ENCODE peak calls at places on chromosomes 5 and 9, in five cellular contexts. V is A673, L is left lung, B is BE2C, Z is foreskin keratinocyte. C is an unnamed sample.

GRCh38 chr5:131749138-131749537 is 47.7 kb downstream of the FNIP1 start:
- DNase-seq in L (no peak), V (no peak), B (no peak), Z (peak), C (peak)

GRCh38 chr9:99000480-99001395 is 57.0 kb downstream of the COL15A1 start:
- DNase-seq in B (peak), Z (no peak), V (peak), L (peak), C (peak)

GRCh38 chr5:78799254-78800017 is 150.9 kb upstream of the LHFPL2 start:
- DNase-seq in Z (no peak), L (no peak), V (no peak), B (no peak), C (peak)

GRCh38 chr5:40623480-40624420 is 56.0 kb upstream of the PTGER4 start:
- DNase-seq in L (no peak), B (no peak), V (no peak), Z (no peak), C (no peak)

GRCh38 chr9:90956026-90956810 is 154.6 kb downstream of the SYK start:
- DNase-seq in Z (no peak), V (no peak), L (no peak), B (no peak), C (peak)

GRCh38 chr9:114392749-114393112 is 4.9 kb upstream of the AKNA start:
- DNase-seq in L (no peak), V (no peak), B (no peak), Z (no peak), C (no peak)

GRCh38 chr5:133525048-133525447 is 87.3 kb downstream of the FSTL4 start:
- DNase-seq in V (no peak), B (no peak), L (no peak), Z (no peak), C (no peak)

GRCh38 chr5:153517105-153517700 is 26.7 kb downstream of the GRIA1 start:
- DNase-seq in L (no peak), B (peak), Z (no peak), V (peak), C (no peak)

GRCh38 chr9:28915256-28915930 is 1342.1 kb upstream of the C9orf72 start:
- DNase-seq in Z (peak), B (no peak), V (no peak), L (no peak), C (no peak)

GRCh38 chr5:98570661-98571181 is 202.7 kb upstream of the RGMB start:
- DNase-seq in B (no peak), V (no peak), Z (no peak), L (no peak), C (peak)

GRCh38 chr9:38183994-38184568 is 115.1 kb upstream of the SHB start:
- DNase-seq in L (no peak), B (no peak), Z (no peak), V (peak), C (no peak)

GRCh38 chr5:7650755-7651154 is 200.2 kb downstream of the CFAP90 start:
- DNase-seq in V (no peak), L (no peak), Z (no peak), B (no peak), C (no peak)

GRCh38 chr9:129839324-129840023 is 4.2 kb downstream of the USP20 start:
- DNase-seq in V (no peak), L (no peak), Z (no peak), B (peak), C (no peak)

GRCh38 chr9:16282216-16282615 is 588.3 kb downstream of the BNC2 start:
- DNase-seq in Z (no peak), L (no peak), V (no peak), B (no peak), C (no peak)

GRCh38 chr5:36457511-36458260 is 148.7 kb upstream of the SLC1A3 start:
- DNase-seq in Z (no peak), L (no peak), V (no peak), B (no peak), C (no peak)

GRCh38 chr9:127965953-127966352 is 14.8 kb downstream of the EEIG1 start:
- DNase-seq in Z (no peak), L (no peak), V (no peak), B (peak), C (no peak)

GRCh38 chr9:6552738-6553121 is 92.8 kb downstream of the GLDC start:
- DNase-seq in Z (no peak), L (no peak), B (no peak), V (no peak), C (peak)

GRCh38 chr9:35951736-35952135 is 6.2 kb downstream of the OR2S2 start:
- DNase-seq in L (no peak), V (no peak), Z (peak), B (no peak), C (peak)

GRCh38 chr9:134618823-134619454 is 22.7 kb upstream of the COL5A1 start:
- DNase-seq in Z (no peak), B (peak), V (no peak), L (peak), C (no peak)

GRCh38 chr5:66223637-66224036 is 79.5 kb downstream of the SREK1 start:
- DNase-seq in B (peak), Z (no peak), L (no peak), V (peak), C (no peak)
- TF ChIP-seq CTCF in B (peak), Z (peak), L (no peak), V (peak), C (peak)

DNA sequence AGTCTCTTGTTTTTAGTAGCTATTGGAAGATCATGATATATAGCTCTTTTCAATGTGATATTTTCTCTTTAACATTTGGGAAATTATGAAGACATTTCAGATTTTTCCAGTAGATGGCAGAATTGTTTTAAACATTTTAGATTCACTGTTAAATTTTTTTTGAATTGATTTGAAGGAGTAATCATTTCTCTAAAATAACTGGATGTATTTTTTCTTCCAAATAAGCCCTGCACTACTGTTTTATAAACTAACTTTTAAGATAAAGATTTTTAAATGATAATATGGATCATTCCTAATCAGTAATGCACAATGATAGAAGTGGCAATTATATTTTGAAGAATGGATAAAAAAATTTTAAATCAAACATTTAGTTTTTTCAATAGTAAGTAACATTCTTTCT is 14.2 kb downstream of the NDUFAF2 start:
- DNase-seq in B (no peak), Z (no peak), V (peak), L (no peak), C (no peak)
- TF ChIP-seq CTCF in B (peak), Z (peak), V (peak), L (peak), C (no peak)

GRCh38 chr9:107293555-107294085 is 10.5 kb downstream of the RAD23B start:
- DNase-seq in L (no peak), Z (no peak), B (no peak), V (no peak), C (no peak)

GRCh38 chr9:107295995-107296394 is 12.9 kb downstream of the RAD23B start:
- DNase-seq in V (no peak), B (no peak), Z (no peak), L (no peak), C (no peak)

GRCh38 chr9:107294756-107295155 is 11.7 kb downstream of the RAD23B start:
- DNase-seq in Z (no peak), L (no peak), V (no peak), B (no peak), C (no peak)

DNA sequence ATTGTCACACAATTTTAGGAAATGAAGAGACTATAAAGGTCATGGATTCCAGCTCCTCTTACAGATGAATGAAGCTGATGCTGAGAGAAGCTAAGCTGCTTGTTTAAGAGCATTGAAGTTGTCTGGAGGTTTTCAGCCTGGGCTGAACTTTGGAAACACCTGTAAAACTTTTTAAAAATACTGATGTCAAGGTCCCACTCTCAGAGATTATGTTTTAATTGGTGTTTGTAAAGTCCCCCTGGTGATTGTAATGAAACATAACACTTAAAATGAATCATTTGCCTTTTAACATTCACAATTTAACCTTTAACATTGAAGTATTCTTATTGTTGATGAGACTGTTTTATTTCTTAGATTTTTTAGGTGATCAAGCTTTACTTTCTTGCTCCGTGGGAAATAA is 16.4 kb downstream of the RAD23B start:
- DNase-seq in V (no peak), B (no peak), Z (no peak), L (no peak), C (no peak)
- TF ChIP-seq CTCF in V (no peak), B (peak), Z (peak), L (no peak), C (no peak)

DNA sequence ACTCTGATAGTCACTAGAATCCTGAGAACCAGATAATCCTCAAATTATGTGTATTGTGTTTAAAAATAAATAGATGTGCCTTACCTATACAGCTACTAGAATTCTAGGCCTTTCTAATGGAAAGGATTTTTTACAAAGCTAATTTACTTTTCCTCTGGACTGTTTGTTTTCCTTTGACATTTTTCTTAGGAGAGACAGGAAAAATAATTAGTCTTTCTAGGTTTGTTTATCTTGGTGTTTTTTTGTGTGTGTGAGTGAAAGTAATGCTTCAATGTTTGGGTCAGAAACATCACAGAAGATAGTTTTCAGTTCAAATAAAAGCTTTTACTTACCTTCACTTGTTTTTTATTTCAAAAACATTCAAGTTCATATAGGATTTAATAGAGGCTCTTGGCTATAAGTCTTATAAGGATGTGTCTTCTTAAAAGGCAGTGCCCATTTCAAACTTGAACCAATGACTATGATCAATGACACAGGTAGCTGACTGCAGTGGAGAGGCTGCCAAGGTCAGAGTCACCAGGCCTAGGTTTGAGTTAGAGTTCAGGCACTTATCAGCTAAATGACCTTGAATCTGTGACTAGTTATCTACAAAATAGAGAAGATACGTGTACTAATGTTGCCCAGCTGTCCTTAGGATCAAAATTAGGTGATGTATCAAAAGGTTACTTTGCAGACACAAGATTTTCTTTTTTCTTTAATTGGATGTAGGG is 92.8 kb downstream of the SNCAIP start:
- DNase-seq in L (no peak), B (no peak), Z (no peak), V (no peak), C (no peak)
- TF ChIP-seq CTCF in L (no peak), B (no peak), Z (no peak), V (no peak), C (no peak)

DNA sequence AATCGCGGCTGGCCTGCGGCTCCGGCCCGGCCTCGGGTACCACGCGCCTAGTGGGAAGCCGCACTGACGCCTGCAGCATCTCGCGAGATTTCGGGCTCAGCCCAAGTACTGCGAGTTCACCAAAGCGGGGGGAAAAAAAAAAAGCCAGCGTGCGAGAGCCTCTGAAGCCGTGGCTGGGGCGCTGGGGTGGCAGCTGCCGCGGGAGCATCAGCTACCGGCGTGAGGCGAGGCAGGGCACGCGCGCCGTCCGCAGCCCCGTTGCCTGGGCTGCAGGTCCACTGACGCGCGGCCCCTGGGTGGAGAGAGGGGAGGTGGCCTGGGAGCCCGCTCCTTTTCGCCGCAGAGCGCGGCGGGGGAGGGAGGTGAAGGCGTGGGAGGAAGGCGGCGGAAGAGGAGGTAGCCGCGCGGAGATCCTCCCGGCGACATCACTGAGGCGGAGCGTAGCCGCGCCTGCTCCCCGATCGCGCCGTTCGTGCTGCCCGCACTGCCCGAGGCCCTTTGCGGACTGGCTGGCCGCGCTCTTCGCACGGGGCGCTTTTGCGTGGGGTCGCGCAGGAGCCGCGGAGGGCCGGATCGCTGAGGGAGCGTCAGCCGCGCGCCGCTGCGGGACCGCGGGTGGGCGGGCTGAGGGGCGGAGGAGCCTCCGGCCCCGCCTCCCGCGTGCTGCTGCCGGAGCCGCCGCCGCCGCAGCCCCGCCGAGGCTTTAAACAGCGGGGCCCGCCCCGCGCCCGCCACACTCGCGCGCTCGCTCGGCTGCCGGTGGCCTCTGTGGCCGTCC is at the start of gene SLC12A2:
- DNase-seq in B (peak), Z (peak), V (peak), L (peak), C (peak)
- TF ChIP-seq CTCF in B (no peak), Z (no peak), V (no peak), L (no peak), C (no peak)

GRCh38 chr9:94743035-94743954 is 16.8 kb downstream of the AOPEP start:
- DNase-seq in Z (no peak), V (no peak), B (no peak), L (no peak), C (no peak)

GRCh38 chr9:94745806-94746540 is 19.5 kb downstream of the AOPEP start:
- DNase-seq in V (no peak), L (no peak), B (no peak), Z (no peak), C (no peak)

GRCh38 chr9:94741856-94742255 is 15.4 kb downstream of the AOPEP start:
- DNase-seq in B (no peak), V (no peak), L (no peak), Z (no peak), C (no peak)

DNA sequence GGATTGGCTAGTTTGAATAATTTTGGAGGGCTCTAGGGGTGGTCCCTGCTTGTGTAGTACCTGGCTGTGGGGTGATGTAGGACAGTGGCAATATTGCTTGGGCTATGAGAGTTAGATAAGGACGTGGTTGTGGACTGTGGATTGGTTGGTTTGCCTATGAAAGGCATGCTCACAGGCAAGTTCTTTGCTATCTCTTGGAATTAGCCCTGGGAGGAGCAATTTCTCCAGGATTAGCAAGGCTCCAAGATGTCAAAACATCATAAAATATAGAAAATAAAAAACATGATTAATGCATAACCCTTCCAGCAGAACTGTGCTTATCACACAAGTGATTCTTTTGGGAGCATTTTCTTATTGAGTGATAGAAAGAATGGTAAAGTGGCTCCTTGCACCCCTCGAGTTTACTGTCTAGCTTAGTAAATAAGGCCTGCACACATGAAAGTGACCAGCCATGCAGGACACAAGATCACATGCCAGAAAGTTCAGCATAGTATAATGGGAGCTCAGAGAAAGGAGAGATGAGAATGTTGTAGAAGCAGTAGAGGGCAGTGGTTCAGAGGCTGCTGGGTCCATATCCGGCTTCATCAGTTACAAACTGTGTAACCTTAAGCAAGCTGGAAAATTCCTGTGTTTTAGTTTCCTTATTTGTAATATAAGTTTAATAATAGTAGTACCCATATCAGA is 13.8 kb downstream of the AOPEP start:
- DNase-seq in Z (no peak), L (no peak), B (no peak), V (no peak), C (no peak)
- TF ChIP-seq CTCF in Z (no peak), L (no peak), B (no peak), V (no peak), C (no peak)

GRCh38 chr5:73137575-73138530 is 17.5 kb downstream of the TMEM171 start:
- DNase-seq in V (no peak), Z (no peak), L (no peak), B (no peak), C (no peak)

GRCh38 chr5:73135021-73135420 is 14.6 kb downstream of the TMEM171 start:
- DNase-seq in L (no peak), B (no peak), V (no peak), Z (no peak), C (no peak)

GRCh38 chr5:73132759-73133158 is 12.4 kb downstream of the TMEM171 start:
- DNase-seq in V (no peak), B (no peak), Z (no peak), L (no peak), C (no peak)

GRCh38 chr5:73136277-73136606 is 15.9 kb downstream of the TMEM171 start:
- DNase-seq in B (no peak), V (no peak), Z (no peak), L (no peak), C (no peak)

DNA sequence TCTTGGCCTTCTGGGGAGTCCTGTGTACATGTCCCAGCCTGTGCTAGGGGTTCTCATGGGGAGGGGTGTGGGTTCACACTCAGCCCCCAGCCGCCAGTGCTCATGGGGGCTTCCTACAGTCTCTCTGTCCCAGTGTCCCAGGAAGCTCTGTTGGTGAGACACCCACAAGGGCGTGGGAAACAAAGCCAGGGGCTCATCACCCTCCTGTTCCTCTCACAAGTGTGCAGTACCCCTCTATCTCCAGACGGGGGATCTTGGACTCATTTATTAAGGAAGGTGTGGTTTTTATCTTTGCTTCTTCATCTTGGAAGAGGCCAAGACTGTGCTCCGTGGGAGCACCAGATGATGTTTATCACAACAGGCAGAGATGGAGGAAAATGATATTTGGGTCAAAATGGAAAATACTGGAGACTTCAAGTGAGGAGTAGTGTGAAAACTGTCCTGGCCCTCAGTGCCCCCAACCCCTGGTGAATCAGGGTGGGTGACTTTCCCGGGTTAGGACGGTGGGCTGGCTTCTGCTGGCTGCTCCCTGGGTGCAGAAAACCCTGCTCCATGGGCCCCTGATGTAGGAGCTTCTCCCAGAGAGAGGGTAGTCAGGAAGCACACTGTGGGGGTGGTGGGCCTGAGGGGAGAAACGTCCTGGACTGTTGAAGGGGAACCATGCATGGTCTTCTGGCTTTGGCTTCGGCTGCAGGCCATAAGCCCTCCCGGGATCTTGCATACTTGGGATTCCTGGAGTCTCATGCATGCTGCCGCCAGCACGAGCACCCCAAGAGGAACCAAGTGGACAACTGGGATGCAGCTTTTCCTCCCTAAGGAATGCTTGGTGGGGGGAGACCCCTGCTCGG is 15.3 kb downstream of the TMEM171 start:
- DNase-seq in L (no peak), Z (no peak), V (peak), B (no peak), C (peak)
- TF ChIP-seq CTCF in L (no peak), Z (peak), V (peak), B (peak), C (peak)

GRCh38 chr5:173778784-173779304 is 109.3 kb upstream of the CPEB4 start:
- DNase-seq in Z (no peak), V (no peak), L (no peak), B (no peak), C (peak)

GRCh38 chr5:173778152-173778782 is 109.9 kb upstream of the CPEB4 start:
- DNase-seq in B (no peak), V (no peak), L (peak), Z (no peak), C (no peak)

GRCh38 chr5:173775692-173776135 is 112.4 kb upstream of the CPEB4 start:
- DNase-seq in L (no peak), Z (no peak), V (no peak), B (no peak), C (no peak)

GRCh38 chr5:173777669-173778068 is 110.5 kb upstream of the CPEB4 start:
- DNase-seq in V (no peak), Z (no peak), B (no peak), L (no peak), C (no peak)

GRCh38 chr5:173777149-173777548 is 111.0 kb upstream of the CPEB4 start:
- DNase-seq in B (no peak), Z (no peak), V (no peak), L (no peak), C (no peak)
- TF ChIP-seq CTCF in B (no peak), Z (no peak), V (no peak), L (no peak), C (no peak)

GRCh38 chr5:141192110-141192725 is at the start of gene PCDHB10:
- DNase-seq in V (peak), L (no peak), B (peak), Z (no peak), C (no peak)
- TF ChIP-seq CTCF in V (peak), L (no peak), B (peak), Z (peak), C (peak)

C was measured in brain microvascular endothelial cell.